ENCODE peak calls at places on chromosome 20, in eight cellular contexts. D is CD8-positive, alpha-beta T cell; B is progenitor cell of endocrine pancreas; M is suprapubic skin; X is cardiac muscle cell; U is ascending aorta; T is heart right ventricle; O is adrenal gland. K is an unnamed sample.

GRCh38 chr20:35772563-35773058 is 796 bp downstream of the PHF20 start:
- DNase-seq in D (no peak), B (no peak), M (no peak), X (no peak), U (no peak), T (no peak), O (no peak), K (no peak)

GRCh38 chr20:39195495-39196129 is 233.5 kb downstream of the DHX35 start:
- DNase-seq in D (no peak), B (peak; percentile 12), M (no peak), X (no peak), U (no peak), T (no peak), O (no peak), K (no peak)

GRCh38 chr20:58137236-58137635 is 91.2 kb downstream of the ANKRD60 start:
- DNase-seq in D (no peak), B (no peak), M (peak; percentile 52), X (no peak), U (no peak), T (no peak), O (no peak), K (no peak)

GRCh38 chr20:38201356-38201755 is 36.3 kb upstream of the TGM2 start:
- DNase-seq in D (no peak), B (no peak), M (no peak), X (peak; percentile 69), U (no peak), T (no peak), O (peak; percentile 47), K (peak; percentile 82)

GRCh38 chr20:52402950-52403349 is 211.4 kb upstream of the ZFP64 start:
- DNase-seq in D (no peak), B (no peak), M (no peak), X (no peak), U (no peak), T (no peak), O (no peak), K (no peak)

GRCh38 chr20:19775353-19776201 is 17.5 kb downstream of the RIN2 start:
- DNase-seq in D (no peak), B (no peak), M (no peak), X (no peak), U (no peak), T (no peak), O (no peak), K (no peak)

GRCh38 chr20:48298851-48299484 is 513.7 kb upstream of the SULF2 start:
- DNase-seq in D (no peak), B (no peak), M (no peak), X (peak; percentile 97), U (no peak), T (no peak), O (peak; percentile 65), K (no peak)

GRCh38 chr20:58219342-58219700 is 9.1 kb downstream of the ANKRD60 start:
- DNase-seq in D (no peak), B (no peak), M (no peak), X (peak; percentile 67), U (no peak), T (no peak), O (no peak), K (no peak)

DNA sequence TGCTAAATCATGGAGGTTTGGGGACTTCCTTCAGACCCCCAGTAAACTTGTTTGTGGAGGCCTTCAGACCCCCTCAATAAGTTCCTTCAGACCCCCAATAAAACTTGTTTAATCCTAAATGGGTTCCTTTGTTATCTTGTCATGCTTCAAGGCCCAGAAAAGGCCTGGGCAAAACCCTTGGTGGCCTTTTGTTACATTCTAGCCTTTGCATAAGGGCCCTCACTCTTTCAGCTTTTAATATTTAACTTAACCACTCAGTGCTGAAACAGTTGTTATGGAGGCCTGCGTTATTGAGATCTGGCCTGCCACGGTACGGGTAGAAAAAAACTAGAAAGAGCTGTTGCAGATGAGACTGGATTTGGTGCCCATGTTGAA is 4.3 kb upstream of the DYNLRB1 start:
- DNase-seq in D (no peak), B (no peak), M (no peak), X (no peak), U (no peak), T (no peak), O (no peak), K (no peak)
- TF ChIP-seq CTCF in D (no peak), B (no peak), M (no peak), X (no peak), U (no peak), T (no peak), O (no peak), K (no peak)

GRCh38 chr20:53828673-53829085 is 235.0 kb upstream of the ZNF217 start:
- DNase-seq in D (no peak), B (no peak), M (no peak), X (peak; percentile 91), U (no peak), T (no peak), O (no peak), K (no peak)
- TF ChIP-seq CTCF in D (no peak), B (no peak), M (no peak), X (no peak), U (no peak), T (no peak), O (no peak), K (peak; percentile 71)

DNA sequence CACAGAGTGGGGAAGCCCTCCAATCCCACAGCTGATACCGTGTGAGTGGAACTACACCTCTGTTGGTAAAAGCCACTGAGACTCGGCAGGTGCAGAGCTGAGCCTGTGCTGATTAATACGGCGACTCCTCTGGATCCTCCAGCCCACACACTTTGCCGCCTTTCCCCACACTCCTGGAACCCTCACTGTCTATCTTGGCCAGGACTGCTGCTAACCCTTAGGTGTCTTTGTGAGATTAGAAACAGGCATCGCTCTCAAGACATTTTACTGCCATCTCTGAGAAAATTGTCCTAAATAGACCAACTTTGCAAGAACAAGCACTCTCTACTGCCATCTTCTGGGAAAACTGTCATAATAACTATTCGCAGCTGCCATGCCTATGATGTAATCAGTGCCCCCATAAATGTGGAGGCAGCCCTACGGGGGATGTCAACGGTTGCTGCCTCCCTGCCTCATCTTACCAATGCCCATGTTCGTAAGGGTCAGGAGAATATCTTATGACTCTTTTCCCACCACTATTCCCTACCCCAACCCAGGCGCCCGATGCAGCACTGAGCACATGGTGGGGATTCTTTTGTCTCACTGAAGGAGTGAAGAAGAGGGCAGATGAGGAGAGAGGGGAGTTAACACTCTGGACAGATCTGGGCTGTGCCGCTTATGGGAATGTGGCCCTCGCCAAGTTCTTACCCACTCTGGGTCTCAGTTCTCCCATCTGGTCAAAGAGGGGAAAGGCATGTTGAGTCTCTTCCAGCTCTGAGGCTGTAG is 26.1 kb upstream of the KCNB1 start:
- DNase-seq in D (no peak), B (no peak), M (no peak), X (peak; percentile 62), U (no peak), T (no peak), O (no peak), K (no peak)
- TF ChIP-seq CTCF in D (peak; percentile 18), B (peak; percentile 63), M (peak; percentile 25), X (peak; percentile 44), U (peak; percentile 59), T (peak; percentile 59), O (peak; percentile 42), K (peak; percentile 83)

GRCh38 chr20:41905186-41905585 is 287.0 kb upstream of the CHD6 start:
- DNase-seq in D (no peak), B (no peak), M (no peak), X (no peak), U (no peak), T (no peak), O (no peak), K (no peak)
- TF ChIP-seq CTCF in D (no peak), B (no peak), M (no peak), X (no peak), U (no peak), T (no peak), O (no peak), K (no peak)

GRCh38 chr20:46671866-46672542 is 17.2 kb downstream of the TP53RK start:
- DNase-seq in D (no peak), B (no peak), M (no peak), X (no peak), U (no peak), T (no peak), O (no peak), K (no peak)

GRCh38 chr20:46672543-46673148 is 16.6 kb downstream of the TP53RK start:
- DNase-seq in D (no peak), B (no peak), M (no peak), X (no peak), U (no peak), T (no peak), O (no peak), K (no peak)

GRCh38 chr20:46673394-46674252 is 15.6 kb downstream of the TP53RK start:
- DNase-seq in D (no peak), B (no peak), M (no peak), X (no peak), U (no peak), T (no peak), O (no peak), K (no peak)

GRCh38 chr20:46670228-46670584 is 18.9 kb upstream of the SLC13A3 start:
- DNase-seq in D (no peak), B (no peak), M (no peak), X (no peak), U (no peak), T (no peak), O (no peak), K (no peak)

DNA sequence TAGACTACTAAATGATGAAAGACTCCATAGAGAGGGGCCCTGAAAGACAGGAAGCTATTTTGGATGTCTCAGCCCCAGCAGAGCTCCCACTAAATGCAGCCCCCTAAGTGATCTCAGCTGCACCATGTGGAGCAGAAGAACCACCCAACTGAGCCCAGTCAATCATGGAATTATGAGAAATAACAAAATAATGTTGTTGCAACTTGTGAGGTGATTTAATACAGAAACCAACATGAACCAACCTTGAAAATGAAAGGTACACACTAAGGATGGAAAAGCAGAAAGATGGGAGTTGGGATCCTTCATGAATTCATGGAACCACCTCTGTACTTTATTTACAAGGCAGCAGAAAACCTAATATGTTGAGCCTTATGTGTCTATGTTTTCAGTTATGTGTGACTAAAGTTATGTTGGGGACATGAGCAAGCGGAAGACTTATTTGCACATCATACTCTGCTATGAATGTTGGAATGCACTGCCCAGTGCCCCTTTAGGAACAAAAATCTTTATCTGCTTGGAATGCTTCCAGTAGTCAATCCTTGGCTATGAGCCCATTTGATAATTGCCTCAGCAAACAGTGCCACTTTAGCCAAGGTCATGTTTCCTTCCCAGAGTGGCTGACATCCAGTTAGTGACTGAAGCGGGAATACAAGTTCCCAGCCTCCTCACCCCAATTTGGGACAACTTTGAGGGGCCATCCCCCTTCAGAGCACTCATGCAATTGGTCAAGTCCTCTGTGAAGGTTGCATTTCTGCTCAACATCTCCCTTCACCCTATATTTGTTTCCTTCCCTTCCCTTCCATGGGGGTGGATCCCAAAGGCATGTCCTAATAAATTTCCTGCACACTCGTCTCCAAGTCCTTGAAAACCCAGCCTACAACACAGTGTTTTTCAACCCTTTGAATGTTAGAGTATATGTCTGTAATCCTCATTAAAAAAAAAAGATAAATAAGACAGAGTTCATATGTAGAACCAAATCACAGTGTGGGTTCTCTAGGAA is 18.4 kb downstream of the TP53RK start:
- DNase-seq in D (no peak), B (no peak), M (no peak), X (no peak), U (no peak), T (no peak), O (no peak), K (no peak)
- TF ChIP-seq CTCF in D (no peak), B (no peak), M (no peak), X (no peak), U (no peak), T (no peak), O (no peak), K (no peak)

K was measured in chondrocyte.